ENCODE peak calls at places on chromosome 3, in seven cellular contexts. One of them, this sample, is unnamed.

GRCh38 chr3:171001957-171002694 is 24.4 kb downstream of the SLC2A2 start:
- DNase-seq in T-helper 9 cell: no peak
- DNase-seq in EL: peak
- DNase-seq in stimulated activated CD4-positive, alpha-beta T cell treated with anti-CD3 and anti-CD28 coated beads, Interleukin-2, amount 100 ng/mL, for 4 hours: no peak
- DNase-seq in right cardiac atrium: no peak
- DNase-seq in AG10803: peak
- DNase-seq in left ventricle myocardium superior: no peak
- DNase-seq in this sample: no peak

GRCh38 chr3:39109086-39109485 is 1.6 kb downstream of the TTC21A start:
- DNase-seq in EL: no peak
- DNase-seq in AG10803: no peak
- DNase-seq in stimulated activated CD4-positive, alpha-beta T cell treated with anti-CD3 and anti-CD28 coated beads, Interleukin-2, amount 100 ng/mL, for 4 hours: no peak
- DNase-seq in left ventricle myocardium superior: no peak
- DNase-seq in right cardiac atrium: no peak
- DNase-seq in T-helper 9 cell: no peak
- DNase-seq in this sample: no peak

GRCh38 chr3:130658666-130659065 is 88.0 kb downstream of the PIK3R4 start:
- DNase-seq in EL: peak
- DNase-seq in T-helper 9 cell: no peak
- DNase-seq in left ventricle myocardium superior: no peak
- DNase-seq in AG10803: peak
- DNase-seq in stimulated activated CD4-positive, alpha-beta T cell treated with anti-CD3 and anti-CD28 coated beads, Interleukin-2, amount 100 ng/mL, for 4 hours: no peak
- DNase-seq in right cardiac atrium: peak
- DNase-seq in this sample: no peak

GRCh38 chr3:65466300-65466988 is 572.3 kb downstream of the MAGI1 start:
- DNase-seq in right cardiac atrium: no peak
- DNase-seq in EL: no peak
- DNase-seq in left ventricle myocardium superior: no peak
- DNase-seq in AG10803: no peak
- DNase-seq in T-helper 9 cell: no peak
- DNase-seq in stimulated activated CD4-positive, alpha-beta T cell treated with anti-CD3 and anti-CD28 coated beads, Interleukin-2, amount 100 ng/mL, for 4 hours: no peak
- DNase-seq in this sample: no peak

GRCh38 chr3:126287536-126288181 is 69.5 kb downstream of the KLF15 start:
- DNase-seq in stimulated activated CD4-positive, alpha-beta T cell treated with anti-CD3 and anti-CD28 coated beads, Interleukin-2, amount 100 ng/mL, for 4 hours: no peak
- DNase-seq in left ventricle myocardium superior: peak
- DNase-seq in T-helper 9 cell: no peak
- DNase-seq in AG10803: peak
- DNase-seq in right cardiac atrium: peak
- DNase-seq in EL: peak
- DNase-seq in this sample: no peak

GRCh38 chr3:58049143-58049785 is 41.0 kb downstream of the FLNB start:
- DNase-seq in EL: peak
- DNase-seq in right cardiac atrium: peak
- DNase-seq in stimulated activated CD4-positive, alpha-beta T cell treated with anti-CD3 and anti-CD28 coated beads, Interleukin-2, amount 100 ng/mL, for 4 hours: no peak
- DNase-seq in left ventricle myocardium superior: no peak
- DNase-seq in T-helper 9 cell: no peak
- DNase-seq in AG10803: peak
- DNase-seq in this sample: no peak

GRCh38 chr3:38554127-38554827 is 58.1 kb downstream of the EXOG start:
- DNase-seq in EL: no peak
- DNase-seq in left ventricle myocardium superior: no peak
- DNase-seq in T-helper 9 cell: no peak
- DNase-seq in right cardiac atrium: no peak
- DNase-seq in AG10803: no peak
- DNase-seq in stimulated activated CD4-positive, alpha-beta T cell treated with anti-CD3 and anti-CD28 coated beads, Interleukin-2, amount 100 ng/mL, for 4 hours: no peak
- DNase-seq in this sample: no peak

GRCh38 chr3:13149331-13150203 is 76.3 kb upstream of the IQSEC1 start:
- DNase-seq in left ventricle myocardium superior: no peak
- DNase-seq in right cardiac atrium: no peak
- DNase-seq in T-helper 9 cell: no peak
- DNase-seq in AG10803: no peak
- DNase-seq in EL: no peak
- DNase-seq in stimulated activated CD4-positive, alpha-beta T cell treated with anti-CD3 and anti-CD28 coated beads, Interleukin-2, amount 100 ng/mL, for 4 hours: no peak
- DNase-seq in this sample: no peak

GRCh38 chr3:168094877-168095610 is 680 bp downstream of the GOLIM4 start:
- DNase-seq in right cardiac atrium: peak
- DNase-seq in T-helper 9 cell: no peak
- DNase-seq in EL: peak
- DNase-seq in AG10803: peak
- DNase-seq in left ventricle myocardium superior: peak
- DNase-seq in stimulated activated CD4-positive, alpha-beta T cell treated with anti-CD3 and anti-CD28 coated beads, Interleukin-2, amount 100 ng/mL, for 4 hours: no peak
- DNase-seq in this sample: no peak

GRCh38 chr3:194707176-194707575 is 21.5 kb downstream of the FAM43A start:
- DNase-seq in EL: no peak
- DNase-seq in T-helper 9 cell: no peak
- DNase-seq in right cardiac atrium: no peak
- DNase-seq in stimulated activated CD4-positive, alpha-beta T cell treated with anti-CD3 and anti-CD28 coated beads, Interleukin-2, amount 100 ng/mL, for 4 hours: no peak
- DNase-seq in left ventricle myocardium superior: no peak
- DNase-seq in AG10803: no peak
- DNase-seq in this sample: no peak

GRCh38 chr3:10716964-10717363 is 99.1 kb upstream of the SLC6A11 start:
- DNase-seq in EL: no peak
- DNase-seq in stimulated activated CD4-positive, alpha-beta T cell treated with anti-CD3 and anti-CD28 coated beads, Interleukin-2, amount 100 ng/mL, for 4 hours: no peak
- DNase-seq in right cardiac atrium: no peak
- DNase-seq in left ventricle myocardium superior: no peak
- DNase-seq in T-helper 9 cell: no peak
- DNase-seq in AG10803: no peak
- DNase-seq in this sample: no peak

GRCh38 chr3:57060089-57060829 is at the start of gene SPATA12:
- DNase-seq in left ventricle myocardium superior: peak
- DNase-seq in right cardiac atrium: peak
- DNase-seq in EL: peak
- DNase-seq in T-helper 9 cell: no peak
- DNase-seq in AG10803: peak
- DNase-seq in stimulated activated CD4-positive, alpha-beta T cell treated with anti-CD3 and anti-CD28 coated beads, Interleukin-2, amount 100 ng/mL, for 4 hours: no peak
- DNase-seq in this sample: no peak

GRCh38 chr3:16455946-16456345 is 57.6 kb downstream of the RFTN1 start:
- DNase-seq in T-helper 9 cell: no peak
- DNase-seq in stimulated activated CD4-positive, alpha-beta T cell treated with anti-CD3 and anti-CD28 coated beads, Interleukin-2, amount 100 ng/mL, for 4 hours: no peak
- DNase-seq in AG10803: no peak
- DNase-seq in right cardiac atrium: no peak
- DNase-seq in left ventricle myocardium superior: no peak
- DNase-seq in EL: no peak
- DNase-seq in this sample: no peak